ENCODE peak calls at places on chromosome 4, in six cellular contexts. L is body of pancreas, Z is caudate nucleus, Y is PC-9, Q is left lung, W is neural progenitor cell. P is an unnamed sample.

GRCh38 chr4:121656269-121656641 is 40.5 kb downstream of the ANXA5 start:
- DNase-seq in L (peak; percentile 27), Z (peak; percentile 3), Y (no peak), Q (no peak), W (peak; percentile 72), P (no peak)

GRCh38 chr4:89067407-89067806 is 10.4 kb upstream of the FAM13A start:
- DNase-seq in L (no peak), Z (no peak), Y (no peak), Q (no peak), W (no peak), P (no peak)

GRCh38 chr4:28073860-28074555 is 1213.4 kb downstream of the STIM2 start:
- DNase-seq in L (no peak), Z (no peak), Y (no peak), Q (no peak), W (peak; percentile 7), P (no peak)

GRCh38 chr4:14653338-14653737 is 348.9 kb upstream of the CPEB2 start:
- DNase-seq in L (no peak), Z (no peak), Y (no peak), Q (no peak), W (no peak), P (no peak)

GRCh38 chr4:108885211-108885610 is 122.4 kb upstream of the ETNPPL start:
- DNase-seq in L (no peak), Z (no peak), Y (no peak), Q (no peak), W (no peak), P (no peak)

GRCh38 chr4:28369504-28369903 is 1508.9 kb downstream of the STIM2 start:
- DNase-seq in L (no peak), Z (no peak), Y (no peak), Q (no peak), W (no peak), P (no peak)

GRCh38 chr4:41024556-41025491 is 189.5 kb downstream of the APBB2 start:
- DNase-seq in L (no peak), Z (no peak), Y (no peak), Q (no peak), W (peak; percentile 4), P (no peak)

GRCh38 chr4:91058345-91058744 is 931.2 kb downstream of the CCSER1 start:
- DNase-seq in L (no peak), Z (no peak), Y (no peak), Q (no peak), W (no peak), P (no peak)

GRCh38 chr4:126405369-126405982 is 1090.7 kb downstream of the FAT4 start:
- DNase-seq in L (no peak), Z (no peak), Y (no peak), Q (no peak), W (peak; percentile 47), P (no peak)

GRCh38 chr4:71382569-71383560 is 44.0 kb downstream of the SLC4A4 start:
- DNase-seq in L (no peak), Z (no peak), Y (no peak), Q (no peak), W (no peak), P (no peak)

GRCh38 chr4:184424993-184425758 is 49.2 kb downstream of the IRF2 start:
- DNase-seq in L (no peak), Z (no peak), Y (no peak), Q (peak; percentile 75), W (no peak), P (no peak)

GRCh38 chr4:40333921-40334352 is 1.2 kb upstream of the CHRNA9 start:
- DNase-seq in L (no peak), Z (peak; percentile 3), Y (peak; percentile 93), Q (no peak), W (no peak), P (no peak)

GRCh38 chr4:25505637-25505991 is 128.6 kb downstream of the ANAPC4 start:
- DNase-seq in L (no peak), Z (no peak), Y (no peak), Q (no peak), W (no peak), P (no peak)

GRCh38 chr4:13944095-13944501 is 316.6 kb upstream of the BOD1L1 start:
- DNase-seq in L (no peak), Z (no peak), Y (no peak), Q (no peak), W (no peak), P (no peak)

GRCh38 chr4:20337261-20337664 is 85.6 kb downstream of the SLIT2 start:
- DNase-seq in L (no peak), Z (peak; percentile 24), Y (no peak), Q (no peak), W (no peak), P (no peak)

GRCh38 chr4:139279723-139280620 is at the start of gene MGARP:
- DNase-seq in L (no peak), Z (peak; percentile 18), Y (no peak), Q (peak; percentile 82), W (peak; percentile 85), P (no peak)

GRCh38 chr4:57303012-57303751 is 193.0 kb upstream of the IGFBP7 start:
- DNase-seq in L (no peak), Z (peak; percentile 10), Y (no peak), Q (no peak), W (no peak), P (peak; percentile 3)

GRCh38 chr4:127788517-127788916 is 6.4 kb downstream of the HSPA4L start:
- DNase-seq in L (no peak), Z (no peak), Y (no peak), Q (no peak), W (peak; percentile 14), P (no peak)

GRCh38 chr4:109913842-109914241 is 1.2 kb downstream of the EGF start:
- DNase-seq in L (no peak), Z (no peak), Y (no peak), Q (no peak), W (no peak), P (no peak)

GRCh38 chr4:4408132-4408523 is 21.2 kb downstream of the NSG1 start:
- DNase-seq in L (no peak), Z (no peak), Y (no peak), Q (peak; percentile 62), W (no peak), P (no peak)

GRCh38 chr4:37835806-37836205 is 9.3 kb downstream of the PGM2 start:
- DNase-seq in L (no peak), Z (no peak), Y (no peak), Q (no peak), W (no peak), P (no peak)
- H3K27ac ChIP-seq in L (no peak overlapping the region), Z (no peak overlapping the region), Y (no peak overlapping the region), Q (no peak overlapping the region), W (no peak overlapping the region), P (no peak overlapping the region)

GRCh38 chr4:142128529-142128928 is 492.1 kb downstream of the IL15 start:
- DNase-seq in L (peak; percentile 11), Z (no peak), Y (no peak), Q (no peak), W (no peak), P (no peak)
- H3K27ac ChIP-seq in L (no peak overlapping the region), Z (no peak overlapping the region), Y (no peak overlapping the region), Q (peak overlapping the region; percentile 13), W (no peak overlapping the region), P (no peak overlapping the region)

GRCh38 chr4:6422105-6422504 is 50.3 kb downstream of the PPP2R2C start:
- DNase-seq in L (no peak), Z (no peak), Y (no peak), Q (peak; percentile 70), W (no peak), P (no peak)

GRCh38 chr4:6424425-6424824 is 48.0 kb downstream of the PPP2R2C start:
- DNase-seq in L (no peak), Z (no peak), Y (no peak), Q (peak; percentile 70), W (no peak), P (no peak)

GRCh38 chr4:6423575-6423974 is 48.8 kb downstream of the PPP2R2C start:
- DNase-seq in L (no peak), Z (no peak), Y (no peak), Q (no peak), W (no peak), P (no peak)

GRCh38 chr4:6421397-6421796 is 51.0 kb downstream of the PPP2R2C start:
- DNase-seq in L (no peak), Z (no peak), Y (no peak), Q (no peak), W (no peak), P (no peak)

GRCh38 chr4:6422866-6423265 is 49.5 kb downstream of the PPP2R2C start:
- DNase-seq in L (no peak), Z (no peak), Y (no peak), Q (no peak), W (no peak), P (no peak)
- H3K27ac ChIP-seq in L (no peak overlapping the region), Z (no peak overlapping the region), Y (no peak overlapping the region), Q (no peak overlapping the region), W (no peak overlapping the region), P (no peak overlapping the region)

DNA sequence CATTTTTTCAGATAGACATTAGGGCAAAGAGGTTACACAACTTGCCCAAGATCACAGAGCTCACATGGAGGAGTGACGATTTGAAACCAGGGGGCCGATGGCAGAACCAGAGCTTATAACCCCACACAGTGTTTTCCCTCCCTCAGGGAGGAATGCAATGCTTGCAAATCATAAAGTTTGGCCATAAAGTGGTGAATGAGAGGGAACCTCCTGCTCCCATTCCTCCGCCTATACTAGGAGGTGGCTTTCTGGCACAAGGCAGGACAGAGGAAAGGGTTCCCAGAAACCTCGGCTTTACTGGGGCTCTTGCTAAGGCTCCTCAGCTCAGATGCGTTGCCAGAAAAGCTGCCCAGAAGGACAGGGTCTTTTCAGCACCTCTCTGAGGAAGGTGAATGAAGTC is 19.3 kb downstream of the TMEM154 start:
- DNase-seq in L (no peak), Z (no peak), Y (no peak), Q (no peak), W (no peak), P (no peak)
- H3K27ac ChIP-seq in L (no peak overlapping the region), Z (no peak overlapping the region), Y (no peak overlapping the region), Q (no peak overlapping the region), W (no peak overlapping the region), P (no peak overlapping the region)

GRCh38 chr4:94208268-94208667 is 603 bp downstream of the SMARCAD1 start:
- DNase-seq in L (no peak), Z (no peak), Y (no peak), Q (no peak), W (no peak), P (no peak)
- H3K27ac ChIP-seq in L (no peak overlapping the region), Z (peak overlapping the region; percentile 88), Y (peak overlapping the region; percentile 82), Q (peak overlapping the region; percentile 86), W (peak overlapping the region; percentile 89), P (peak overlapping the region; percentile 90)

DNA sequence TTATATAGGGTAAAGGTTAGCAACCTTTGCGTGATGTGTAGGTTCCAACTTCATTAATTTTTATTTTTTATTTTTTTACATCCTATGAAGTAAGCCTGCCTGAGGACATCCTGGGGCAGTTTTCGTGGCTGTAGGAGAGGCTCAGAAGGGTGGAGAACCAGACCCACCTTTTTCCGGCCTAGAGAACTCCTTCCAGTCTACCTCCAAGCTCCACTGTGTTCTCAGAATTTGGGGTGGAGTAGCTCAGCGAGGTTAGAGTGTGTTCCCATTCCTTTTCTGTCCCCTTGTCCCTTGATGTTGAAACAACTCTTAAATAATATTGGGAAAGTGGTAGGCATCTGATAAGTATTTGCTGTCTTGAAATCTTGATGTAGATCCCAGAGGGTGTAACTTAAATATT is 32.4 kb downstream of the MTHFD2L start:
- DNase-seq in L (no peak), Z (no peak), Y (no peak), Q (no peak), W (no peak), P (no peak)
- H3K27ac ChIP-seq in L (no peak overlapping the region), Z (no peak overlapping the region), Y (no peak overlapping the region), Q (no peak overlapping the region), W (no peak overlapping the region), P (no peak overlapping the region)